ENCODE peak calls at places on chromosomes 3 and 15, in nine cellular contexts. R, S, W, T, I, U, B, P and C are unnamed samples.
A peak's percentile ranks its signal among the peaks of the same experiment; 100 is the strongest.

GRCh38 chr3:19070325-19070724 is 78.0 kb upstream of the KCNH8 start:
- DNase-seq in B (no peak), S (no peak), I (no peak), R (no peak), W (no peak), U (no peak), P (no peak), T (no peak), C (no peak)

GRCh38 chr3:111963424-111963823 is 15.4 kb upstream of the ABHD10 start:
- DNase-seq in S (no peak), P (no peak), I (no peak), B (no peak), W (peak; percentile 79), T (no peak), R (no peak), U (peak; percentile 59), C (no peak)

GRCh38 chr15:81024891-81025290 is 24.2 kb downstream of the TLNRD1 start:
- DNase-seq in S (no peak), B (no peak), P (no peak), W (no peak), R (no peak), I (no peak), T (no peak), U (no peak), C (no peak)

GRCh38 chr15:75578206-75578947 is 738 bp downstream of the PTPN9 start:
- DNase-seq in I (peak; percentile 56), B (no peak), R (no peak), T (peak; percentile 9), S (no peak), P (peak; percentile 59), U (peak; percentile 39), W (peak; percentile 41), C (peak; percentile 62)

GRCh38 chr15:81133782-81134461 is at the start of gene CFAP161:
- DNase-seq in B (peak; percentile 93), T (no peak), W (peak; percentile 43), S (peak; percentile 78), U (no peak), P (peak; percentile 32), I (peak; percentile 89), R (no peak), C (peak; percentile 80)

GRCh38 chr3:104564045-104564643 is 802.6 kb upstream of the ALCAM start:
- DNase-seq in I (no peak), B (no peak), W (peak; percentile 50), T (peak; percentile 22), R (peak; percentile 29), S (peak; percentile 2), P (peak; percentile 8), U (peak; percentile 24), C (no peak)

GRCh38 chr3:133578548-133579191 is 5.2 kb downstream of the CDV3 start:
- DNase-seq in U (peak; percentile 37), T (no peak), S (no peak), P (no peak), B (no peak), R (no peak), I (no peak), W (peak; percentile 72), C (no peak)

GRCh38 chr3:148757238-148757930 is 59.7 kb downstream of the AGTR1 start:
- DNase-seq in B (no peak), I (no peak), S (no peak), P (no peak), R (peak; percentile 68), T (no peak), U (no peak), W (peak; percentile 30), C (no peak)

GRCh38 chr3:50353231-50354004 is 2.8 kb downstream of the CYB561D2 start:
- DNase-seq in R (no peak), P (no peak), W (no peak), T (no peak), B (no peak), I (no peak), S (no peak), U (no peak), C (peak; percentile 39)

GRCh38 chr3:25592510-25592968 is 72.2 kb downstream of the TOP2B start:
- DNase-seq in W (peak; percentile 89), B (no peak), P (no peak), U (peak; percentile 42), S (no peak), I (no peak), T (no peak), R (peak; percentile 61), C (no peak)

GRCh38 chr3:182671942-182672341 is 121.4 kb upstream of the ATP11B start:
- DNase-seq in T (no peak), I (no peak), W (no peak), U (no peak), R (no peak), S (peak; percentile 36), P (no peak), B (no peak), C (no peak)

GRCh38 chr3:111749171-111750170 is 109.6 kb upstream of the PHLDB2 start:
- DNase-seq in R (no peak), W (no peak), B (no peak), I (no peak), T (no peak), S (no peak), U (no peak), P (no peak), C (no peak)

GRCh38 chr3:12716605-12717121 is 42.4 kb downstream of the TMEM40 start:
- DNase-seq in S (no peak), B (no peak), P (no peak), W (no peak), I (no peak), R (no peak), T (no peak), U (no peak), C (no peak)

GRCh38 chr3:178325330-178325729 is 210.9 kb upstream of the KCNMB2 start:
- DNase-seq in W (peak; percentile 23), T (no peak), S (no peak), B (no peak), R (peak; percentile 43), U (peak; percentile 3), I (no peak), P (no peak), C (no peak)

GRCh38 chr3:133492159-133492860 is 81.2 kb upstream of the CDV3 start:
- DNase-seq in W (no peak), B (peak; percentile 84), P (no peak), U (no peak), T (no peak), I (no peak), S (no peak), R (no peak), C (no peak)

GRCh38 chr15:31346367-31347066 is 19.9 kb downstream of the KLF13 start:
- DNase-seq in I (no peak), R (no peak), W (no peak), B (no peak), P (peak; percentile 57), U (no peak), S (no peak), T (no peak), C (peak; percentile 36)

GRCh38 chr15:32866486-32867312 is 148.9 kb downstream of the GREM1 start:
- DNase-seq in U (no peak), S (no peak), R (no peak), T (no peak), P (no peak), W (peak; percentile 70), B (no peak), I (no peak), C (no peak)

GRCh38 chr3:78204977-78205376 is 1165.1 kb downstream of the ROBO2 start:
- DNase-seq in P (no peak), B (no peak), T (no peak), S (no peak), I (no peak), R (peak; percentile 16), W (peak; percentile 65), U (no peak), C (no peak)

GRCh38 chr3:58612825-58613224 is 35.6 kb upstream of the FAM107A start:
- DNase-seq in T (no peak), P (no peak), S (no peak), I (no peak), R (no peak), B (no peak), U (no peak), W (no peak), C (no peak)

GRCh38 chr15:87557871-87558270 is 698.7 kb downstream of the NTRK3 start:
- DNase-seq in W (no peak), U (no peak), T (no peak), B (no peak), P (no peak), R (no peak), S (no peak), I (no peak), C (no peak)

GRCh38 chr3:128348805-128349531 is 117.7 kb downstream of the DNAJB8 start:
- DNase-seq in P (no peak), T (no peak), U (no peak), R (no peak), B (no peak), W (peak; percentile 42), S (no peak), I (no peak), C (peak; percentile 29)

GRCh38 chr15:44492040-44492439 is 44.9 kb upstream of the EIF3J start:
- DNase-seq in U (no peak), T (no peak), S (no peak), B (no peak), P (no peak), I (no peak), R (no peak), W (no peak), C (no peak)

GRCh38 chr15:76588811-76589747 is 252.5 kb downstream of the ISL2 start:
- DNase-seq in U (peak; percentile 92), T (no peak), S (no peak), W (no peak), I (no peak), R (no peak), B (no peak), P (no peak), C (no peak)

GRCh38 chr3:58731673-58732072 is 65.1 kb upstream of the FAM3D start:
- DNase-seq in I (no peak), P (no peak), B (no peak), R (no peak), W (no peak), U (no peak), T (no peak), S (no peak), C (no peak)

GRCh38 chr15:90818251-90819210 is 49.9 kb upstream of the FURIN start:
- DNase-seq in U (no peak), P (peak; percentile 90), T (no peak), I (no peak), W (no peak), R (no peak), S (no peak), B (no peak), C (peak; percentile 65)

GRCh38 chr15:78002996-78003395 is 74.5 kb downstream of the TBC1D2B start:
- DNase-seq in I (no peak), P (no peak), B (no peak), W (no peak), S (no peak), R (no peak), U (no peak), T (no peak), C (no peak)

GRCh38 chr3:4313606-4314308 is 10.6 kb downstream of the SETMAR start:
- DNase-seq in T (no peak), S (no peak), U (no peak), W (peak; percentile 66), R (no peak), I (no peak), B (no peak), P (no peak), C (no peak)

GRCh38 chr3:65348596-65348995 is 660.8 kb upstream of the ADAMTS9 start:
- DNase-seq in I (no peak), P (no peak), B (no peak), R (peak; percentile 51), T (no peak), S (no peak), W (no peak), U (no peak), C (no peak)

GRCh38 chr3:138593488-138594149 is 441 bp downstream of the CEP70 start:
- DNase-seq in S (no peak), B (no peak), T (no peak), U (peak; percentile 16), W (peak; percentile 54), I (no peak), P (no peak), R (no peak), C (no peak)

GRCh38 chr15:101810905-101811304 is 1.1 kb upstream of the OR4F15 start:
- DNase-seq in P (no peak), W (peak; percentile 23), I (no peak), R (no peak), T (no peak), U (no peak), S (no peak), B (no peak), C (no peak)

GRCh38 chr3:39139442-39139841 is 13.9 kb downstream of the CSRNP1 start:
- DNase-seq in I (no peak), R (no peak), S (no peak), P (no peak), U (no peak), T (no peak), B (no peak), W (no peak), C (no peak)